ENCODE peak calls at places on chromosomes 13 and 19, in eight cellular contexts. Y is kidney glomerular epithelial cell; M is NCI-H146; C is upper lobe of left lung; D is stimulated activated CD4-positive, alpha-beta T cell treated with anti-CD3 and anti-CD28 coated beads, Interleukin-1b, Interleukin-23, amount 100 ng/mL, for 1 hour; X is brain microvascular endothelial cell; Z is central memory CD8-positive, alpha-beta T cell; O is ureter. F is an unnamed sample.

GRCh38 chr19:14165986-14166385 is 29.6 kb upstream of the ASF1B start:
- DNase-seq in O (no peak), X (no peak), M (no peak), Y (no peak), D (no peak), C (no peak), Z (no peak), F (no peak)

GRCh38 chr19:33094504-33095067 is 13.6 kb downstream of the GPATCH1 start:
- DNase-seq in C (no peak), X (no peak), O (no peak), Y (no peak), M (no peak), D (no peak), Z (no peak), F (no peak)

GRCh38 chr13:96652506-96652905 is 341.8 kb downstream of the OXGR1 start:
- DNase-seq in X (no peak), O (no peak), D (no peak), Y (no peak), C (no peak), M (no peak), Z (no peak), F (no peak)

GRCh38 chr19:41218615-41219507 is at the start of gene AXL:
- DNase-seq in M (no peak), Z (no peak), C (peak; percentile 89), O (peak; percentile 93), Y (peak; percentile 73), X (peak; percentile 83), D (no peak), F (peak; percentile 70)

GRCh38 chr19:45117167-45117594 is 24.2 kb downstream of the PPP1R37 start:
- DNase-seq in O (no peak), C (no peak), X (no peak), Y (no peak), M (peak; percentile 14), Z (no peak), D (peak; percentile 17), F (no peak)

GRCh38 chr19:42279148-42279901 is 10.3 kb downstream of the CIC start:
- DNase-seq in O (peak; percentile 44), C (no peak), D (no peak), X (no peak), Z (no peak), M (no peak), Y (peak; percentile 8), F (no peak)

GRCh38 chr19:13859361-13859880 is 17.5 kb upstream of the NANOS3 start:
- DNase-seq in Z (no peak), M (peak; percentile 22), D (no peak), O (no peak), X (peak; percentile 41), Y (no peak), C (no peak), F (peak; percentile 60)

GRCh38 chr13:44273216-44273615 is 100.4 kb upstream of the SERP2 start:
- DNase-seq in X (no peak), Z (no peak), Y (no peak), M (no peak), O (no peak), D (no peak), C (no peak), F (no peak)

GRCh38 chr19:32599736-32600157 is 18.8 kb downstream of the PDCD5 start:
- DNase-seq in D (no peak), X (peak; percentile 10), Y (peak; percentile 17), M (peak; percentile 53), C (no peak), Z (no peak), O (no peak), F (peak; percentile 83)

GRCh38 chr13:107551521-107551920 is 663.8 kb downstream of the LIG4 start:
- DNase-seq in X (no peak), Z (no peak), D (no peak), O (no peak), C (no peak), Y (no peak), M (no peak), F (no peak)

GRCh38 chr19:3782903-3783302 is 3.3 kb downstream of the MATK start:
- DNase-seq in C (no peak), O (no peak), X (no peak), Z (no peak), M (no peak), D (no peak), Y (no peak), F (no peak)

GRCh38 chr13:110012102-110012739 is 225.8 kb upstream of the IRS2 start:
- DNase-seq in Z (no peak), D (no peak), C (no peak), M (no peak), X (peak; percentile 96), O (no peak), Y (peak; percentile 99), F (peak; percentile 96)

GRCh38 chr19:2524840-2525723 is 49.2 kb downstream of the GADD45B start:
- DNase-seq in Z (no peak), C (peak; percentile 84), M (no peak), D (no peak), X (peak; percentile 82), O (peak; percentile 74), Y (peak; percentile 62), F (no peak)

GRCh38 chr19:46431824-46432223 is 3.1 kb upstream of the PNMA8C start:
- DNase-seq in M (no peak), O (no peak), X (no peak), Y (no peak), C (no peak), Z (no peak), D (no peak), F (no peak)

GRCh38 chr19:16899566-16900075 is 10.8 kb downstream of the F2RL3 start:
- DNase-seq in X (peak; percentile 14), Y (no peak), M (peak; percentile 50), D (no peak), Z (no peak), C (peak; percentile 85), O (no peak), F (peak; percentile 49)

GRCh38 chr13:42709276-42709675 is 72.1 kb upstream of the FAM216B start:
- DNase-seq in M (no peak), Y (no peak), X (no peak), O (no peak), Z (no peak), D (no peak), C (no peak), F (no peak)

GRCh38 chr19:27738569-27739193 is 1474.3 kb downstream of the UQCRFS1 start:
- DNase-seq in D (no peak), Y (no peak), M (no peak), O (peak; percentile 7), X (no peak), C (no peak), Z (no peak), F (no peak)

F was measured in cardiac fibroblast.